ENCODE peak calls at places on chromosome X, in nine cellular contexts. M is CD8-positive, alpha-beta memory T cell; I is fibroblast of lung; C is aorta; J is endothelial cell of umbilical vein; N is tibial nerve; O is HL-60; H is astrocyte of the cerebellum; U is HAP-1. A is an unnamed sample.

GRCh38 chrX:116873678-116874077 is 410.9 kb upstream of the CT83 start:
- DNase-seq in M (no peak), I (peak), C (no peak), J (no peak), N (no peak), O (no peak), H (no peak), U (no peak), A (no peak)

GRCh38 chrX:134604701-134605271 is 53.5 kb downstream of the PLAC1 start:
- DNase-seq in M (no peak), I (peak), C (no peak), J (peak), N (no peak), O (no peak), H (no peak), U (no peak), A (no peak)

GRCh38 chrX:100648601-100649417 is 4.8 kb downstream of the SRPX2 start:
- DNase-seq in M (no peak), I (peak), C (no peak), J (peak), N (no peak), O (no peak), H (peak), U (no peak), A (no peak)

GRCh38 chrX:8971116-8971515 is 62.8 kb downstream of the FAM9B start:
- DNase-seq in M (peak), I (peak), C (no peak), J (peak), N (no peak), O (no peak), H (peak), U (peak), A (no peak)

GRCh38 chrX:148695362-148695761 is 194.9 kb downstream of the AFF2 start:
- DNase-seq in M (no peak), I (no peak), C (no peak), J (no peak), N (no peak), O (no peak), H (no peak), U (no peak), A (no peak)

GRCh38 chrX:82218361-82218760 is 1016.5 kb downstream of the SH3BGRL start:
- DNase-seq in M (peak), I (peak), C (no peak), J (no peak), N (no peak), O (peak), H (no peak), U (peak), A (no peak)

GRCh38 chrX:12360991-12361598 is 222.8 kb downstream of the FRMPD4 start:
- DNase-seq in M (no peak), I (peak), C (no peak), J (peak), N (no peak), O (no peak), H (no peak), U (no peak), A (no peak)

GRCh38 chrX:14801136-14801535 is 71.7 kb downstream of the FANCB start:
- DNase-seq in M (no peak), I (no peak), C (no peak), J (no peak), N (no peak), O (no peak), H (peak), U (no peak), A (no peak)

GRCh38 chrX:110588164-110588563 is 207.5 kb downstream of the CHRDL1 start:
- DNase-seq in M (no peak), I (no peak), C (no peak), J (no peak), N (no peak), O (no peak), H (no peak), U (no peak), A (no peak)

GRCh38 chrX:18368402-18368801 is 13.9 kb upstream of the SCML2 start:
- DNase-seq in M (no peak), I (no peak), C (no peak), J (no peak), N (no peak), O (no peak), H (no peak), U (no peak), A (no peak)

GRCh38 chrX:84487365-84488353 is 14.6 kb downstream of the HDX start:
- DNase-seq in M (no peak), I (no peak), C (no peak), J (no peak), N (no peak), O (no peak), H (no peak), U (no peak), A (no peak)

GRCh38 chrX:98480606-98481005 is 1596.9 kb downstream of the RPA4 start:
- DNase-seq in M (no peak), I (no peak), C (no peak), J (no peak), N (no peak), O (no peak), H (no peak), U (no peak), A (no peak)

GRCh38 chrX:117610806-117611205 is 505.8 kb downstream of the KLHL13 start:
- DNase-seq in M (no peak), I (no peak), C (no peak), J (no peak), N (no peak), O (no peak), H (no peak), U (no peak), A (no peak)

GRCh38 chrX:155953055-155953454 is 44.4 kb upstream of the IL9R start:
- DNase-seq in M (no peak), I (no peak), C (no peak), J (no peak), N (no peak), O (no peak), H (no peak), U (no peak), A (no peak)

GRCh38 chrX:12917753-12918152 is 11.3 kb downstream of the TLR8 start:
- DNase-seq in M (no peak), I (no peak), C (no peak), J (no peak), N (no peak), O (no peak), H (no peak), U (no peak), A (no peak)

GRCh38 chrX:13899607-13900006 is 82.7 kb upstream of the GPM6B start:
- DNase-seq in M (no peak), I (peak), C (no peak), J (peak), N (no peak), O (no peak), H (peak), U (no peak), A (no peak)

GRCh38 chrX:103329991-103330390 is at the start of gene TCEAL7:
- DNase-seq in M (no peak), I (peak), C (no peak), J (no peak), N (no peak), O (no peak), H (peak), U (no peak), A (no peak)

GRCh38 chrX:118058924-118059323 is 57.7 kb downstream of the KLHL13 start:
- DNase-seq in M (no peak), I (no peak), C (no peak), J (no peak), N (no peak), O (no peak), H (no peak), U (no peak), A (no peak)

GRCh38 chrX:123324628-123325027 is 140.6 kb downstream of the GRIA3 start:
- DNase-seq in M (no peak), I (no peak), C (no peak), J (no peak), N (no peak), O (no peak), H (no peak), U (no peak), A (no peak)

GRCh38 chrX:103155201-103155600 is 59.7 kb upstream of the BEX4 start:
- DNase-seq in M (no peak), I (peak), C (no peak), J (no peak), N (no peak), O (peak), H (no peak), U (no peak), A (no peak)

GRCh38 chrX:144819406-144819805 is 427.9 kb upstream of the SPANXN1 start:
- DNase-seq in M (no peak), I (no peak), C (no peak), J (no peak), N (no peak), O (no peak), H (no peak), U (no peak), A (no peak)

GRCh38 chrX:144327515-144327914 is 443.6 kb downstream of the UBE2NL start:
- DNase-seq in M (no peak), I (no peak), C (no peak), J (no peak), N (no peak), O (no peak), H (no peak), U (no peak), A (no peak)

GRCh38 chrX:446243-446642 is 59.5 kb upstream of the PPP2R3B start:
- DNase-seq in M (no peak), I (no peak), C (peak), J (no peak), N (no peak), O (no peak), H (no peak), U (no peak), A (no peak)

GRCh38 chrX:25941087-25941486 is 197.1 kb upstream of the MAGEB18 start:
- DNase-seq in M (no peak), I (peak), C (no peak), J (peak), N (no peak), O (no peak), H (no peak), U (no peak), A (no peak)

GRCh38 chrX:68807818-68808217 is 21.0 kb upstream of the EFNB1 start:
- DNase-seq in M (no peak), I (no peak), C (no peak), J (peak), N (no peak), O (no peak), H (no peak), U (no peak), A (no peak)

GRCh38 chrX:71081348-71082148 is 13.4 kb upstream of the SNX12 start:
- DNase-seq in M (no peak), I (peak), C (no peak), J (peak), N (no peak), O (no peak), H (no peak), U (no peak), A (no peak)

GRCh38 chrX:12162420-12162819 is 24.1 kb downstream of the FRMPD4 start:
- DNase-seq in M (no peak), I (peak), C (no peak), J (no peak), N (no peak), O (no peak), H (no peak), U (no peak), A (no peak)

GRCh38 chrX:31392541-31392940 is 320.7 kb upstream of the FTHL17 start:
- DNase-seq in M (no peak), I (no peak), C (no peak), J (no peak), N (no peak), O (no peak), H (no peak), U (peak), A (no peak)

DNA sequence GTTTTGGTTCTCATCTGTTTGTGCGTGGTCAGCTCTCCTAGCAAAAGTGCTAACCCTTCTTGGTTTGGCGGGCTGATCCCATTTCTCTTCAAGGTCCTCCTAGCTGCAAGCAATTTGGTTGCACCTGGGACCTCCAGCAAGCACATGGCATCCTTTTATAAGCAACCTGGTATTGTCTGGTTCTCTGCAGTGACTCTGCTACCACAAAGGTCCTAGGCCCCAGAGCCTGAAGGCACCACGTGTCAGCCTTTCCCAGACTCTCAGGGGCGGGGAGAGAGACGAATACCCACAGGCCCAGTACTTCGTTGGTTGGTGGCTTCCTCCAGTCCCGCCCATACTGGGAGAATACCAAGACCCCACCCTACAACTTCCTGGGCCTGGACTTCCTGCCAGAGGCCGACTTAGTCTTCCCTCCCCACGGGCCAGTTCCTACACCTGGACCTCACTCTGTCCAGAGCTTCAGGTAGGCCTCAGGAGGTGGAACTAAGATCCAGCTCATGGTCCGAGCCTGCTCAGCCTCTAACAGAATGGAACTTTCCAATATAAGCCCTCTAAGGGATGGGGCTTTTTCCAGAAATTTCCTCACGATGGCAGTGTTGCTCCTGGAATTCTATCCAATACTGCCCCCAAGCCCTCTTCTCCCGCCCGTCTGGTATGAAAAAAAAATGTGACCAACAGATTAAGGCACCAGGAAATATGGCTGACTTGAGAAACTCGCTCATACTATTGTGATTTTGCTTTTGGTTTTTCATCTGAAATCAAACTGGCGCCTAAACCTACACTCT is 192.5 kb upstream of the STK26 start:
- DNase-seq in M (peak), I (peak), C (no peak), J (peak), N (peak), O (peak), H (peak), U (peak), A (no peak)
- H3K4me3 ChIP-seq in M (peak), I (no peak), C (no peak), J (no peak), N (peak), O (peak), H (no peak), U (peak), A (no peak)

DNA sequence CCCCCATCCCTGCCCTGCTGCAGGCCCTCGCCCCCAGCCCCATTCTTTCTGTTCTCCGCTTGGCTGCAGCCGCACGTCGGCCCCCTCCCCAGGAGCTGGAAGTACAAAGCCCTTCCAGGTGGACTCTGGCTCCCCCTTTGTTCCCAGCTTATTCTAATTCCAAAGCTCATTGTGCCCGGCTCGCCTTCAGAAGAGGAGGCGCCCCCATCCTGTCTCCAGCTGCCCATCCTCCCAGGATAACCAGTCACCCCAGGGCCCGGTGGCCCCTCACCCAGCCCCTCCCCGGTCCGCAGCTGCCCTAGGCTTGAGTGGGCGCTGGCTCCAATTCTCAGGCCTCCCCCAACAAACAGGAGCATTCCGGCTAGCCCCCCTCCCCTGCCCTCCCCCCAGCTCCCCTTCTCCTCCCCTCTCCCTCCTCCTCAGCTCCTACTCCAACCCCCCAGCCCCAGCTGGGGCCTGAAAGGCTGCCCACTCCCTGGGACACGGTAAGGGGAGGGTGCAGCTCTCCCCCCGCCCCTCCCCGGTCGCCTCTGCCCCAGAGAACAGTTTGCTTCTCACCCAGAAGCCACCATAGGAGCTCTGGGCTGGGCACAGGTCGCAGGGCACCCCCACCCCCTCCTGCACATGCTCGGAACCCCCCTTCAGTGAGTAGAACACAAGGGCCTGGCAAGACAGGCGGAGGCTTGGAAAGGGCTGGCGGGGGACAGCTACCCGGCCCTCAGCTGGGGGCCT is 3.1 kb upstream of the SLC6A8 start:
- DNase-seq in M (no peak), I (no peak), C (peak), J (no peak), N (no peak), O (no peak), H (no peak), U (peak), A (no peak)
- H3K4me3 ChIP-seq in M (no peak), I (no peak), C (no peak), J (no peak), N (no peak), O (no peak), H (no peak), U (peak), A (no peak)

GRCh38 chrX:80334583-80334982 is 85.7 kb upstream of the TENT5D start:
- DNase-seq in M (no peak), I (no peak), C (no peak), J (no peak), N (no peak), O (no peak), H (no peak), U (no peak), A (no peak)
- H3K4me3 ChIP-seq in M (no peak), I (peak), C (no peak), J (no peak), N (peak), O (no peak), H (peak), U (no peak), A (no peak)

GRCh38 chrX:2631743-2632532 is 59.2 kb upstream of the CD99 start:
- DNase-seq in M (no peak), I (no peak), C (no peak), J (no peak), N (no peak), O (peak), H (no peak), U (no peak), A (no peak)

GRCh38 chrX:2635366-2635765 is 55.7 kb upstream of the CD99 start:
- DNase-seq in M (no peak), I (no peak), C (no peak), J (no peak), N (no peak), O (no peak), H (no peak), U (no peak), A (no peak)

GRCh38 chrX:2629316-2630168 is 61.6 kb upstream of the CD99 start:
- DNase-seq in M (peak), I (no peak), C (no peak), J (no peak), N (no peak), O (peak), H (no peak), U (no peak), A (no peak)

GRCh38 chrX:2628751-2629315 is 62.3 kb upstream of the CD99 start:
- DNase-seq in M (peak), I (no peak), C (no peak), J (no peak), N (no peak), O (no peak), H (no peak), U (no peak), A (no peak)

DNA sequence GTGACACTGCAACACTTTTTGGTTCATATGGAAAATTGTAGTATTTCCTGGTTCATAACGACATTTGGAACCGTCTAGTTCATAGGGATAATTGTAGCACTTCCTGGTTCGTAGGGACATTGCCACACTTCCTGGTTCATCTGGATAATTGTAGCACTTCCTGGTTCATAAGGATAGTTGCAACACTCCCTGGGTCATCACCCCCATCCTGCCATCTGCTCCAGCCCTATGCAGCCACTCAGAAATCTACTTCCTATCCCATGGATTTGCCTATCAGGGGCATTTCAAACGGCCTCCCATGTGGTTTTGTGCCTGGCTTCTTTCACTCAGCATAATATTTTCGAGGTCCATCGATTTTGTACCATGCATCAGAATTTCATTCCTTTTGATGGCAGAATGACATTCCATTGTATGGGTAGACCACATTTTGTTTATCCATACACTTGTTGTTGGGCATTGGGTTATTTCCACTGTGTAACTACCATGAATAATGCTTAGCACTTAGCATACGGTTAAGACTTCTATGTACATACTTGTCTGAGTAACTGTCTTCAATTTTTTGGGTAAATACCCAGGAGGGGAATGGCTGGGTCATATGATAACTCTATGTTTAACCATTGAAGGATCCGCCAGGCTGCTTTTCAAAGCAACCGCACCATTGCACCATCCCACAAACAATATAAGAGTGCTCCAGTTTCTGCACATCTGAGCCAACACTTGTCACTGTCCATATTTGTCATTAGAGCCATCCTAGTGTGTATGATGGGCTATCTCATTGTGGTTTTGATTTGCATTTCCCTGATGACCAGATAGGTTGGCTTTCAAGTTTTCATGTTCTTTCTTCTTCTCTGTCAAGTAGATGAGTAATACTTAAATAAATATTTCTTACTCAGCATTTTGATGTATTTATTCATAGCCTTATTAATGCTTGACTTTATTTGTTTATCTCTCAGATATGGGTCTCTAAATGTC is 58.3 kb upstream of the CD99 start:
- DNase-seq in M (no peak), I (no peak), C (no peak), J (no peak), N (no peak), O (no peak), H (no peak), U (no peak), A (no peak)
- H3K4me3 ChIP-seq in M (no peak), I (no peak), C (no peak), J (no peak), N (no peak), O (no peak), H (no peak), U (no peak), A (no peak)